ENCODE peak calls at places on chromosomes 16 and 17, in six cellular contexts. K, A, O, P, I and G are unnamed samples.

GRCh38 chr16:56424791-56425438 is 430 bp downstream of the AMFR start:
- DNase-seq in P (peak), K (peak), O (peak), I (peak), A (peak), G (peak)

GRCh38 chr17:72362466-72363335 is 241.9 kb downstream of the SOX9 start:
- DNase-seq in K (peak), P (no peak), I (no peak), A (no peak), O (no peak), G (peak)

GRCh38 chr16:1991135-1991551 is 1.4 kb downstream of the SYNGR3 start:
- DNase-seq in A (no peak), I (no peak), K (no peak), O (peak), P (no peak), G (no peak)

GRCh38 chr17:63841350-63842172 is 924 bp downstream of the SMARCD2 start:
- DNase-seq in I (peak), O (peak), K (peak), A (peak), P (peak), G (peak)

GRCh38 chr17:14303343-14304221 is 2.7 kb downstream of the HS3ST3B1 start:
- DNase-seq in I (peak), K (peak), P (peak), O (no peak), A (peak), G (peak)

GRCh38 chr16:19935696-19936095 is 51.0 kb upstream of the GPRC5B start:
- DNase-seq in A (no peak), O (no peak), I (no peak), P (no peak), K (peak), G (no peak)

GRCh38 chr16:84774810-84775209 is 45.0 kb upstream of the CRISPLD2 start:
- DNase-seq in O (no peak), K (peak), I (peak), A (no peak), P (peak), G (peak)

GRCh38 chr16:138049-138417 is 440 bp downstream of the NPRL3 start:
- DNase-seq in I (no peak), K (peak), O (peak), A (peak), P (peak), G (peak)

GRCh38 chr17:49727353-49727752 is 19.6 kb upstream of the SLC35B1 start:
- DNase-seq in O (no peak), K (no peak), A (no peak), P (no peak), I (no peak), G (no peak)

GRCh38 chr16:20910781-20911321 is 10.3 kb downstream of the LYRM1 start:
- DNase-seq in O (no peak), A (peak), I (no peak), P (peak), K (peak), G (peak)

GRCh38 chr17:64277831-64278562 is 14.9 kb upstream of the TEX2 start:
- DNase-seq in K (peak), P (no peak), A (no peak), O (no peak), I (no peak), G (peak)

GRCh38 chr16:77113835-77114234 is 77.2 kb upstream of the MON1B start:
- DNase-seq in A (no peak), O (no peak), I (no peak), K (peak), P (no peak), G (no peak)

GRCh38 chr16:85622683-85623082 is 9.6 kb downstream of the GSE1 start:
- DNase-seq in A (no peak), O (no peak), I (no peak), K (no peak), P (no peak), G (no peak)

GRCh38 chr16:27383511-27384243 is 18.3 kb upstream of the IL21R start:
- DNase-seq in O (no peak), K (no peak), P (no peak), A (no peak), I (peak), G (no peak)

GRCh38 chr17:42107597-42108576 is 4.6 kb downstream of the DHX58 start:
- DNase-seq in P (peak), I (peak), O (peak), A (peak), K (peak), G (peak)

GRCh38 chr16:52964290-52964689 is 88.4 kb downstream of the CHD9NB start:
- DNase-seq in O (no peak), I (no peak), P (peak), A (no peak), K (no peak), G (peak)

GRCh38 chr16:66414891-66415290 is 12.2 kb upstream of the BEAN1 start:
- DNase-seq in P (no peak), I (no peak), O (no peak), K (no peak), A (no peak), G (no peak)

GRCh38 chr17:41494524-41494923 is 4.8 kb upstream of the KRT36 start:
- DNase-seq in O (no peak), P (no peak), I (no peak), K (no peak), A (no peak), G (no peak)

GRCh38 chr16:86751081-86752030 is 173.0 kb downstream of the FOXL1 start:
- DNase-seq in O (no peak), I (no peak), K (peak), P (peak), A (no peak), G (peak)

GRCh38 chr17:41264599-41264998 is 579 bp upstream of the KRTAP9-6 start:
- DNase-seq in I (no peak), O (no peak), A (no peak), P (no peak), K (no peak), G (no peak)

GRCh38 chr16:71338193-71338592 is 20.3 kb upstream of the CALB2 start:
- DNase-seq in O (no peak), P (no peak), I (no peak), A (no peak), K (no peak), G (no peak)

GRCh38 chr17:66469890-66470289 is 167.5 kb downstream of the PRKCA start:
- DNase-seq in P (no peak), A (no peak), O (no peak), K (no peak), I (no peak), G (peak)

GRCh38 chr17:48002920-48003685 is 32.2 kb downstream of the CDK5RAP3 start:
- DNase-seq in K (no peak), P (no peak), O (no peak), A (no peak), I (no peak), G (no peak)

GRCh38 chr17:2400877-2401425 is at the start of gene MNT:
- DNase-seq in A (peak), O (peak), I (peak), K (peak), P (peak), G (peak)

GRCh38 chr16:12455287-12455798 is 348.3 kb downstream of the CPPED1 start:
- DNase-seq in A (peak), K (peak), P (no peak), I (no peak), O (peak), G (peak)

GRCh38 chr16:66662445-66663194 is 33.9 kb downstream of the CMTM4 start:
- DNase-seq in I (peak), K (peak), P (peak), O (no peak), A (peak), G (peak)

GRCh38 chr16:74862743-74863244 is 88.2 kb upstream of the FA2H start:
- DNase-seq in I (no peak), P (peak), A (peak), O (no peak), K (peak), G (peak)

GRCh38 chr17:7019839-7020519 is 2.9 kb upstream of the BCL6B start:
- DNase-seq in K (peak), P (peak), A (peak), O (peak), I (peak), G (peak)

GRCh38 chr16:71311553-71312158 is 22.5 kb upstream of the CMTR2 start:
- DNase-seq in A (peak), I (no peak), O (no peak), K (peak), P (no peak), G (peak)

GRCh38 chr16:68368602-68368944 is 57.8 kb downstream of the PRMT7 start:
- DNase-seq in K (no peak), A (no peak), I (no peak), P (no peak), O (no peak), G (no peak)

GRCh38 chr16:23368469-23368868 is 66.4 kb downstream of the SCNN1B start:
- DNase-seq in I (no peak), P (peak), O (no peak), K (no peak), A (no peak), G (no peak)

GRCh38 chr17:78315355-78316114 is 44.3 kb downstream of the SOCS3 start:
- DNase-seq in A (peak), K (peak), I (peak), O (peak), P (peak), G (peak)

GRCh38 chr17:78794399-78794798 is 12.3 kb upstream of the CYTH1 start:
- DNase-seq in I (no peak), P (no peak), O (no peak), K (no peak), A (no peak), G (no peak)

GRCh38 chr16:56630134-56630533 is 2.3 kb upstream of the MT1M start:
- DNase-seq in O (no peak), A (no peak), P (no peak), I (no peak), K (no peak), G (no peak)

GRCh38 chr17:4573682-4574081 is 10.6 kb upstream of the SMTNL2 start:
- DNase-seq in P (no peak), I (no peak), O (peak), K (no peak), A (no peak), G (no peak)

GRCh38 chr16:56961851-56962281 is at the start of gene CETP:
- DNase-seq in O (no peak), P (no peak), I (no peak), K (no peak), A (no peak), G (no peak)

GRCh38 chr17:3802461-3803307 is 1.7 kb upstream of the ITGAE start:
- DNase-seq in P (peak), A (no peak), K (peak), O (no peak), I (peak), G (peak)

GRCh38 chr16:583470-583814 is 6.4 kb upstream of the RAB40C start:
- DNase-seq in K (no peak), A (no peak), P (peak), I (no peak), O (no peak), G (no peak)

GRCh38 chr16:55651841-55652824 is 3.7 kb upstream of the SLC6A2 start:
- DNase-seq in K (no peak), P (no peak), A (no peak), I (peak), O (no peak), G (no peak)

GRCh38 chr17:731943-732787 is at the start of gene TLCD3A:
- DNase-seq in P (peak), K (peak), O (peak), I (peak), A (peak), G (peak)
- H3K4me3 ChIP-seq in P (peak), K (peak), O (peak), I (peak), A (peak), G (peak)

GRCh38 chr17:27546624-27547300 is 84.2 kb upstream of the LGALS9 start:
- DNase-seq in A (no peak), I (no peak), P (peak), O (no peak), K (no peak), G (peak)
- H3K4me3 ChIP-seq in A (no peak), I (no peak), P (no peak), O (no peak), K (no peak), G (no peak)

DNA sequence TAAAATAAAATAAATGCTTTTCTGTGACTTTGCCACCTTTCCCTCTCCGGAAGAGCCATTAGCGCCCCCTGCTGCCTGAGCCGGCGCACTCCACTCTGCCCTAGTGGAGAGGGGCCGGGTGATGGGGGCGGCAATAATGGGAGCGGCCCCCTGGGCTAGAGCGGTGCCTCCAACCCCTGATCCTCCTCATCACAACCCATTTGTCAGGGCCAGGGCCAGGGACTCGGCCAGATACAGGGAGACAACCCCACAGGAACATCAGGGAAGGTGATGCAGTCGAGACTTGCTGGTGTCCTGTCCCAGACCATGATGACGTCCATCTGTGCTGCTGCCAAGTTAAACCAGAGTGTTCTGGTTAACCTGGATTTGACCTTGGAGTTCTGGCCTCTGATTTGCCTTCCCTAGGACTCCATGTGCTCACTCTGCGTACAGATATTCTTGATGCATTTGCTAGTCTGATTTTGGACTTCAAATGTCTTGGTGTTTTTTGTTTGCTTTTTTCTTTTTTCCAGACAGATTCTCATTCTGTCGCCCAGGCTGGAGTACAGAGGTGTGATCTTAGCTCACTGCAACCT is 46.1 kb upstream of the BPTF start:
- DNase-seq in K (peak), P (peak), A (peak), I (no peak), O (peak), G (peak)
- H3K4me3 ChIP-seq in K (no peak), P (peak), A (no peak), I (no peak), O (no peak), G (peak)

GRCh38 chr17:17783121-17783824 is 53.5 kb downstream of the SREBF1 start:
- DNase-seq in I (no peak), O (peak), P (no peak), K (peak), A (peak), G (peak)

GRCh38 chr17:17782425-17783120 is 54.2 kb downstream of the SREBF1 start:
- DNase-seq in P (no peak), A (peak), K (peak), O (peak), I (no peak), G (no peak)

GRCh38 chr17:17780941-17781590 is 55.7 kb downstream of the SREBF1 start:
- DNase-seq in K (peak), O (no peak), A (no peak), P (no peak), I (no peak), G (peak)

GRCh38 chr17:17783825-17784598 is 52.8 kb downstream of the SREBF1 start:
- DNase-seq in O (peak), K (peak), A (no peak), I (no peak), P (no peak), G (peak)

GRCh38 chr17:17781591-17782424 is 55.0 kb downstream of the SREBF1 start:
- DNase-seq in K (peak), I (peak), O (peak), A (no peak), P (no peak), G (peak)
- H3K4me3 ChIP-seq in K (peak), I (no peak), O (no peak), A (no peak), P (peak), G (peak)